ENCODE peak calls at places on chromosomes 7 and 10, in six cellular contexts. One of them, this sample, is unnamed. For H3K4me1, the result is how much of the 10 kb centered on the place peaks cover.

GRCh38 chr10:24277771-24278518 is 69.0 kb downstream of the KIAA1217 start:
- DNase-seq in A549: no peak
- DNase-seq in HCT116: no peak
- DNase-seq in IMR-90: no peak
- DNase-seq in sigmoid colon: no peak
- DNase-seq in adrenal gland: peak
- DNase-seq in this sample: no peak

GRCh38 chr7:4113271-4113670 is 568.8 kb upstream of the FOXK1 start:
- DNase-seq in A549: no peak
- DNase-seq in adrenal gland: no peak
- DNase-seq in sigmoid colon: peak
- DNase-seq in IMR-90: no peak
- DNase-seq in HCT116: no peak
- DNase-seq in this sample: no peak

GRCh38 chr7:40356871-40357676 is 222.3 kb downstream of the SUGCT start:
- DNase-seq in IMR-90: peak
- DNase-seq in HCT116: no peak
- DNase-seq in A549: no peak
- DNase-seq in sigmoid colon: no peak
- DNase-seq in adrenal gland: no peak
- DNase-seq in this sample: no peak

GRCh38 chr7:34675749-34676374 is 17.8 kb downstream of the NPSR1 start:
- DNase-seq in A549: peak
- DNase-seq in HCT116: peak
- DNase-seq in adrenal gland: no peak
- DNase-seq in IMR-90: no peak
- DNase-seq in sigmoid colon: no peak
- DNase-seq in this sample: peak

GRCh38 chr7:127619681-127620405 is 1.9 kb upstream of the PAX4 start:
- DNase-seq in A549: no peak
- DNase-seq in IMR-90: no peak
- DNase-seq in HCT116: no peak
- DNase-seq in adrenal gland: no peak
- DNase-seq in sigmoid colon: no peak
- DNase-seq in this sample: no peak

GRCh38 chr10:70672993-70673928 is 955 bp downstream of the ADAMTS14 start:
- DNase-seq in A549: peak
- DNase-seq in sigmoid colon: no peak
- DNase-seq in IMR-90: peak
- DNase-seq in HCT116: no peak
- DNase-seq in adrenal gland: peak
- DNase-seq in this sample: no peak

GRCh38 chr10:120458432-120458831 is 1.4 kb downstream of the PLPP4 start:
- DNase-seq in sigmoid colon: no peak
- DNase-seq in adrenal gland: no peak
- DNase-seq in HCT116: no peak
- DNase-seq in A549: no peak
- DNase-seq in IMR-90: no peak
- DNase-seq in this sample: no peak

GRCh38 chr10:98172073-98172472 is 37.6 kb downstream of the R3HCC1L start:
- DNase-seq in IMR-90: no peak
- DNase-seq in A549: no peak
- DNase-seq in adrenal gland: no peak
- DNase-seq in sigmoid colon: peak
- DNase-seq in HCT116: no peak
- DNase-seq in this sample: peak

GRCh38 chr7:44667190-44667589 is 60.8 kb downstream of the OGDH start:
- DNase-seq in HCT116: no peak
- DNase-seq in sigmoid colon: no peak
- DNase-seq in IMR-90: no peak
- DNase-seq in adrenal gland: peak
- DNase-seq in A549: no peak
- DNase-seq in this sample: no peak

GRCh38 chr10:15472431-15473400 is 101.6 kb upstream of the FAM171A1 start:
- DNase-seq in IMR-90: peak
- DNase-seq in adrenal gland: no peak
- DNase-seq in HCT116: no peak
- DNase-seq in sigmoid colon: no peak
- DNase-seq in A549: no peak
- DNase-seq in this sample: no peak

GRCh38 chr10:68625316-68625921 is 65.3 kb downstream of the TET1 start:
- DNase-seq in sigmoid colon: no peak
- DNase-seq in HCT116: no peak
- DNase-seq in adrenal gland: no peak
- DNase-seq in A549: no peak
- DNase-seq in IMR-90: no peak
- DNase-seq in this sample: no peak

GRCh38 chr10:96092999-96093767 is 36.9 kb upstream of the ZNF518A start:
- DNase-seq in sigmoid colon: no peak
- DNase-seq in HCT116: no peak
- DNase-seq in IMR-90: no peak
- DNase-seq in adrenal gland: no peak
- DNase-seq in A549: no peak
- DNase-seq in this sample: no peak

GRCh38 chr10:96093948-96094347 is 36.1 kb upstream of the ZNF518A start:
- DNase-seq in HCT116: no peak
- DNase-seq in adrenal gland: no peak
- DNase-seq in IMR-90: no peak
- DNase-seq in A549: no peak
- DNase-seq in sigmoid colon: no peak
- DNase-seq in this sample: no peak

GRCh38 chr10:96089670-96090462 is 40.2 kb upstream of the ZNF518A start:
- DNase-seq in HCT116: peak
- DNase-seq in IMR-90: peak
- DNase-seq in sigmoid colon: peak
- DNase-seq in A549: peak
- DNase-seq in adrenal gland: peak
- DNase-seq in this sample: peak

GRCh38 chr10:96089116-96089515 is 41.0 kb upstream of the ZNF518A start:
- DNase-seq in A549: peak
- DNase-seq in IMR-90: no peak
- DNase-seq in adrenal gland: no peak
- DNase-seq in sigmoid colon: no peak
- DNase-seq in HCT116: no peak
- DNase-seq in this sample: no peak

DNA sequence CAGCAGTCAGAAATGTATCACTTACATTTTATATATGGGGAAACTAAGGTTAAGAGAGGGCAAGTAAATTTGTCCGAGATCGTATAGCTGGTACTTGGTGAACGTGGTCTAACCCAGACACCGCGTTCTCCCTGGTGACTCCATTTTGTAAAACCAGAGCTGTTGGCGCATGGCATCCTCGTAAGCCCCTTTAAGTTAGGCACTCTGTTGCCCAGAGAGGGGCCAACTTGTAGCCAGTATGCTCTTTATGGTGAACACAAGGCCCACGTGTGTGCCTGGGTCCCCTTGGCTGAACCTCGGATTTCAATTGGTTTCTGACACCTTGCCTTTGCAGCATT is 39.7 kb upstream of the ZNF518A start:
- DNase-seq in IMR-90: no peak
- DNase-seq in HCT116: no peak
- DNase-seq in adrenal gland: no peak
- DNase-seq in sigmoid colon: no peak
- DNase-seq in A549: no peak
- DNase-seq in this sample: peak
- H3K27ac ChIP-seq in IMR-90: peak
- H3K27ac ChIP-seq in HCT116: peak
- H3K27ac ChIP-seq in adrenal gland: peak
- H3K27ac ChIP-seq in sigmoid colon: peak
- H3K27ac ChIP-seq in A549: peak
- H3K27ac ChIP-seq in this sample: peak

GRCh38 chr10:28912017-28912783 is 234.9 kb downstream of the BAMBI start:
- DNase-seq in IMR-90: no peak
- DNase-seq in sigmoid colon: no peak
- DNase-seq in adrenal gland: no peak
- DNase-seq in HCT116: no peak
- DNase-seq in A549: no peak
- DNase-seq in this sample: no peak
- H3K4me1 ChIP-seq in IMR-90: under half
- H3K4me1 ChIP-seq in sigmoid colon: under half
- H3K4me1 ChIP-seq in adrenal gland: under half
- H3K4me1 ChIP-seq in HCT116: under half
- H3K4me1 ChIP-seq in A549: under half
- H3K4me1 ChIP-seq in this sample: under half

DNA sequence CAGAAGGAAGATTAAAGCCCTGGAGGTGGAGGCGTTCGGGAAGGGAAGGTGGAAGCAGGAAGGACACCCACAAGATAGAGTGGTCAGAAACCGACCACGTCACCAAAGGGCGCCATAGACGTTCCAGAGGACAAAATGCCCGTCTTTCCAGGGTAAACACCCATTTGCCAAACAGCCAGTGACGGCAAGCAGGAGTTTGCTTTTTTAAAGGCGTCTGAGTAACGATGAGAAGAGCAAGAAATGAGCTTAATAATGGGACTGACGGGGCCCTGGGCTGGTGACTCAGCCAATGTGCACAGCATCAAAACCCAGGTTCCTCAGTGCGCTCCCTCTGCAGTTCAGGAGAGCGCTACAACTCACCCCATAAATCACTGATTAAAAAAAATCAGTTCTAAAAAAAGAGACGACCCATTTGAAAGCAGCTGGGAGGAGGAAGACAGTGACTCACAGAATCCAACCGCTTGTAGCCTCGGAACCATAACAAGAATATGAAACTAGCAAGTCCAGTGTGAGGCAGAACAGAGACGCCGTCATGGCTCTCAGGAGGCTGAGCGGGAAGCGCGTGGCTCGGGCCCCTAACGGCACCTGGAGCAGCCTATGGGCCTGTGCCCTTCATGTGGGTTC is 5.9 kb downstream of the DIP2C start:
- DNase-seq in sigmoid colon: peak
- DNase-seq in HCT116: peak
- DNase-seq in adrenal gland: peak
- DNase-seq in IMR-90: peak
- DNase-seq in A549: peak
- DNase-seq in this sample: no peak
- TF ChIP-seq POLR2A in sigmoid colon: peak
- TF ChIP-seq POLR2A in HCT116: no peak
- TF ChIP-seq POLR2A in adrenal gland: peak
- TF ChIP-seq POLR2A in IMR-90: peak
- TF ChIP-seq POLR2A in A549: peak
- TF ChIP-seq POLR2A in this sample: no peak

GRCh38 chr7:14950013-14950412 is 47.5 kb upstream of the DGKB start:
- DNase-seq in HCT116: peak
- DNase-seq in adrenal gland: no peak
- DNase-seq in sigmoid colon: no peak
- DNase-seq in IMR-90: no peak
- DNase-seq in A549: no peak
- DNase-seq in this sample: no peak
- H3K27ac ChIP-seq in HCT116: no peak
- H3K27ac ChIP-seq in adrenal gland: no peak
- H3K27ac ChIP-seq in sigmoid colon: no peak
- H3K27ac ChIP-seq in IMR-90: no peak
- H3K27ac ChIP-seq in A549: no peak
- H3K27ac ChIP-seq in this sample: no peak

GRCh38 chr10:17356820-17357219 is 97.6 kb downstream of the ST8SIA6 start:
- DNase-seq in A549: no peak
- DNase-seq in adrenal gland: no peak
- DNase-seq in HCT116: no peak
- DNase-seq in IMR-90: no peak
- DNase-seq in sigmoid colon: no peak
- DNase-seq in this sample: no peak

GRCh38 chr10:17353568-17353967 is 100.8 kb downstream of the ST8SIA6 start:
- DNase-seq in A549: no peak
- DNase-seq in HCT116: peak
- DNase-seq in IMR-90: peak
- DNase-seq in sigmoid colon: no peak
- DNase-seq in adrenal gland: no peak
- DNase-seq in this sample: no peak

GRCh38 chr10:17354781-17355180 is 99.6 kb downstream of the ST8SIA6 start:
- DNase-seq in sigmoid colon: no peak
- DNase-seq in A549: no peak
- DNase-seq in HCT116: no peak
- DNase-seq in IMR-90: no peak
- DNase-seq in adrenal gland: no peak
- DNase-seq in this sample: no peak

GRCh38 chr10:17358461-17358860 is 95.9 kb downstream of the ST8SIA6 start:
- DNase-seq in IMR-90: no peak
- DNase-seq in A549: no peak
- DNase-seq in HCT116: no peak
- DNase-seq in adrenal gland: no peak
- DNase-seq in sigmoid colon: no peak
- DNase-seq in this sample: no peak

GRCh38 chr10:17357781-17358180 is 96.6 kb downstream of the ST8SIA6 start:
- DNase-seq in A549: no peak
- DNase-seq in IMR-90: no peak
- DNase-seq in HCT116: no peak
- DNase-seq in adrenal gland: no peak
- DNase-seq in sigmoid colon: no peak
- DNase-seq in this sample: no peak
- H3K4me1 ChIP-seq in A549: under half
- H3K4me1 ChIP-seq in IMR-90: under half
- H3K4me1 ChIP-seq in HCT116: half or more
- H3K4me1 ChIP-seq in adrenal gland: under half
- H3K4me1 ChIP-seq in sigmoid colon: under half
- H3K4me1 ChIP-seq in this sample: under half

GRCh38 chr10:121974535-121975294 is at the start of gene NSMCE4A:
- DNase-seq in adrenal gland: peak
- DNase-seq in HCT116: peak
- DNase-seq in sigmoid colon: peak
- DNase-seq in IMR-90: peak
- DNase-seq in A549: peak
- DNase-seq in this sample: peak
- TF ChIP-seq POLR2A in adrenal gland: peak
- TF ChIP-seq POLR2A in HCT116: peak
- TF ChIP-seq POLR2A in sigmoid colon: no peak
- TF ChIP-seq POLR2A in IMR-90: peak
- TF ChIP-seq POLR2A in A549: peak
- TF ChIP-seq POLR2A in this sample: no peak

GRCh38 chr10:113517165-113517892 is 35.5 kb upstream of the HABP2 start:
- DNase-seq in A549: no peak
- DNase-seq in sigmoid colon: no peak
- DNase-seq in IMR-90: no peak
- DNase-seq in adrenal gland: no peak
- DNase-seq in HCT116: no peak
- DNase-seq in this sample: no peak

GRCh38 chr10:113519616-113520015 is 33.2 kb upstream of the HABP2 start:
- DNase-seq in adrenal gland: no peak
- DNase-seq in HCT116: no peak
- DNase-seq in IMR-90: no peak
- DNase-seq in sigmoid colon: no peak
- DNase-seq in A549: no peak
- DNase-seq in this sample: no peak

GRCh38 chr10:113518816-113519591 is 33.8 kb upstream of the HABP2 start:
- DNase-seq in sigmoid colon: no peak
- DNase-seq in adrenal gland: no peak
- DNase-seq in IMR-90: no peak
- DNase-seq in A549: no peak
- DNase-seq in HCT116: no peak
- DNase-seq in this sample: no peak

GRCh38 chr10:113518415-113518814 is 34.4 kb upstream of the HABP2 start:
- DNase-seq in A549: no peak
- DNase-seq in HCT116: no peak
- DNase-seq in IMR-90: no peak
- DNase-seq in adrenal gland: no peak
- DNase-seq in sigmoid colon: no peak
- DNase-seq in this sample: no peak

GRCh38 chr10:113517893-113518240 is 35.0 kb upstream of the HABP2 start:
- DNase-seq in HCT116: no peak
- DNase-seq in A549: no peak
- DNase-seq in sigmoid colon: no peak
- DNase-seq in IMR-90: no peak
- DNase-seq in adrenal gland: no peak
- DNase-seq in this sample: no peak
- H3K27ac ChIP-seq in HCT116: no peak
- H3K27ac ChIP-seq in A549: no peak
- H3K27ac ChIP-seq in sigmoid colon: no peak
- H3K27ac ChIP-seq in IMR-90: no peak
- H3K27ac ChIP-seq in adrenal gland: no peak
- H3K27ac ChIP-seq in this sample: no peak